ENCODE peak calls at places on chromosomes 3 and 15, in nine cellular contexts. G is fibroblast of lung, Y is bronchial epithelial cell, I is dorsolateral prefrontal cortex, J is cardiac muscle cell, O is ascending aorta, K is DND-41, A is lower lobe of right lung, E is right atrium auricular region. L is an unnamed sample.

GRCh38 chr15:27903405-27903804 is 195.7 kb downstream of the OCA2 start:
- DNase-seq in G (no peak), Y (no peak), I (no peak), J (no peak), O (no peak), K (no peak), A (no peak), E (no peak), L (no peak)

GRCh38 chr3:19147905-19148767 is at the start of gene KCNH8:
- DNase-seq in G (no peak), Y (no peak), I (peak; percentile 48), J (peak; percentile 56), O (no peak), K (peak; percentile 7), A (no peak), E (no peak), L (no peak)

GRCh38 chr3:114672692-114673447 is 379.0 kb downstream of the TIGIT start:
- DNase-seq in G (no peak), Y (no peak), I (no peak), J (no peak), O (no peak), K (no peak), A (no peak), E (no peak), L (no peak)

GRCh38 chr3:196108075-196108743 is 26.3 kb upstream of the TFRC start:
- DNase-seq in G (no peak), Y (peak; percentile 50), I (no peak), J (peak; percentile 14), O (no peak), K (no peak), A (no peak), E (no peak), L (no peak)

GRCh38 chr3:164459526-164460151 is 618.7 kb downstream of the SI start:
- DNase-seq in G (no peak), Y (no peak), I (no peak), J (no peak), O (no peak), K (no peak), A (no peak), E (no peak), L (no peak)

GRCh38 chr3:98602078-98602678 is 8.8 kb upstream of the CPOX start:
- DNase-seq in G (peak; percentile 83), Y (peak; percentile 67), I (no peak), J (peak; percentile 71), O (no peak), K (peak; percentile 64), A (no peak), E (no peak), L (peak; percentile 15)

GRCh38 chr15:29558261-29558660 is 264.0 kb downstream of the TJP1 start:
- DNase-seq in G (no peak), Y (no peak), I (no peak), J (no peak), O (no peak), K (no peak), A (no peak), E (no peak), L (no peak)

GRCh38 chr3:126511291-126511690 is 6.3 kb downstream of the UROC1 start:
- DNase-seq in G (no peak), Y (no peak), I (no peak), J (no peak), O (no peak), K (no peak), A (peak; percentile 10), E (no peak), L (no peak)

GRCh38 chr3:133538154-133538553 is 35.3 kb upstream of the CDV3 start:
- DNase-seq in G (no peak), Y (no peak), I (no peak), J (no peak), O (peak; percentile 2), K (no peak), A (no peak), E (no peak), L (no peak)

GRCh38 chr3:27554706-27555105 is 70.5 kb upstream of the SLC4A7 start:
- DNase-seq in G (no peak), Y (no peak), I (no peak), J (no peak), O (no peak), K (no peak), A (no peak), E (no peak), L (no peak)

GRCh38 chr3:133633439-133633838 is 28.3 kb downstream of the TOPBP1 start:
- DNase-seq in G (no peak), Y (no peak), I (no peak), J (no peak), O (no peak), K (no peak), A (no peak), E (no peak), L (no peak)

GRCh38 chr3:184181596-184181995 is 4.4 kb upstream of the ABCF3 start:
- DNase-seq in G (no peak), Y (no peak), I (no peak), J (no peak), O (no peak), K (no peak), A (no peak), E (no peak), L (no peak)

GRCh38 chr3:149600619-149601018 is 57.2 kb downstream of the WWTR1 start:
- DNase-seq in G (no peak), Y (no peak), I (no peak), J (no peak), O (no peak), K (no peak), A (no peak), E (no peak), L (peak; percentile 47)

GRCh38 chr15:75823860-75824613 is 19.2 kb upstream of the UBE2Q2 start:
- DNase-seq in G (no peak), Y (peak; percentile 35), I (no peak), J (no peak), O (no peak), K (no peak), A (no peak), E (no peak), L (no peak)

GRCh38 chr15:68343579-68344225 is 66.2 kb downstream of the FEM1B start:
- DNase-seq in G (no peak), Y (no peak), I (no peak), J (no peak), O (no peak), K (no peak), A (no peak), E (no peak), L (no peak)

GRCh38 chr15:56837281-56837680 is 81.2 kb upstream of the TCF12 start:
- DNase-seq in G (peak; percentile 11), Y (peak; percentile 8), I (no peak), J (no peak), O (no peak), K (no peak), A (no peak), E (no peak), L (no peak)

GRCh38 chr15:33215941-33216872 is 21.7 kb upstream of the FMN1 start:
- DNase-seq in G (peak; percentile 37), Y (peak; percentile 76), I (no peak), J (peak; percentile 50), O (no peak), K (no peak), A (no peak), E (no peak), L (no peak)

GRCh38 chr3:118000219-118000618 is 1034.4 kb downstream of the IGSF11 start:
- DNase-seq in G (peak; percentile 32), Y (no peak), I (no peak), J (no peak), O (no peak), K (no peak), A (no peak), E (no peak), L (no peak)

DNA sequence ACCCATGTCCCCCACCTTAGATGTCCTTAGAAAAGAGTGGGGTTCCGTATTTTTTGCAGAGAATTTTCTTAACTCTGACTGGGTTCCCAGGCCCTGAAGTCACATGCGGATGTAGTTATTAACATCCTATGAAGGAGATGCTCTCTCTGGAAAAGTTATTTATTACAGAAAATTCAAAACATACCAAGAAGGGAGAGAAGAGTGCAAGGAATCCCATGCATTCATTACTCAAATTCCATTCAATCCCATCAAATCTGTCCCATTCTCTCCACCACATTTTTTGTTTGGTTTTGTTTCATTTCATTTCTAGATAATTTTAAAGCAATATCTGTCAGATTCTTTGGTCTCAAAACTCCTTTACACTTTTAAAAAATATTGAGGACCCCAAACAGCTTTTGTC is 34.3 kb upstream of the ANKRD34C start:
- DNase-seq in G (no peak), Y (no peak), I (no peak), J (no peak), O (no peak), K (no peak), A (no peak), E (no peak), L (no peak)
- H3K27me3 ChIP-seq in G (no peaks in the 10 kb centered on the region), Y (no peaks in the 10 kb centered on the region), I (no peaks in the 10 kb centered on the region), J (no peaks in the 10 kb centered on the region), O (no peaks in the 10 kb centered on the region), K (peaks cover 4% of the 10 kb centered on the region), A (no peaks in the 10 kb centered on the region), E (no peaks in the 10 kb centered on the region), L (peaks cover 21% of the 10 kb centered on the region)

GRCh38 chr3:52373676-52374075 is 57.6 kb downstream of the DNAH1 start:
- DNase-seq in G (no peak), Y (no peak), I (no peak), J (no peak), O (no peak), K (no peak), A (no peak), E (no peak), L (no peak)
- H3K4me3 ChIP-seq in G (no peak overlapping the region), Y (no peak overlapping the region), I (no peak overlapping the region), J (no peak overlapping the region), O (no peak overlapping the region), K (no peak overlapping the region), A (no peak overlapping the region), E (no peak overlapping the region), L (no peak overlapping the region)

GRCh38 chr15:90957105-90957790 is 2.6 kb downstream of the RCCD1 start:
- DNase-seq in G (peak; percentile 31), Y (no peak), I (no peak), J (peak; percentile 54), O (no peak), K (no peak), A (no peak), E (no peak), L (no peak)

GRCh38 chr15:90956551-90957104 is 1.9 kb downstream of the RCCD1 start:
- DNase-seq in G (peak; percentile 71), Y (peak; percentile 41), I (peak; percentile 66), J (peak; percentile 85), O (peak; percentile 88), K (no peak), A (peak; percentile 84), E (no peak), L (no peak)

GRCh38 chr15:90954712-90955671 is at the start of gene RCCD1:
- DNase-seq in G (peak; percentile 94), Y (peak; percentile 89), I (peak; percentile 91), J (peak; percentile 95), O (peak; percentile 97), K (peak; percentile 92), A (peak; percentile 98), E (peak; percentile 98), L (peak; percentile 97)

GRCh38 chr15:90953947-90954711 is 555 bp upstream of the RCCD1 start:
- DNase-seq in G (no peak), Y (no peak), I (no peak), J (no peak), O (no peak), K (no peak), A (no peak), E (no peak), L (no peak)

GRCh38 chr15:90955911-90956310 is 1.2 kb downstream of the RCCD1 start:
- DNase-seq in G (no peak), Y (no peak), I (no peak), J (no peak), O (no peak), K (peak; percentile 26), A (no peak), E (no peak), L (no peak)
- H3K27me3 ChIP-seq in G (no peaks in the 10 kb centered on the region), Y (no peaks in the 10 kb centered on the region), I (no peaks in the 10 kb centered on the region), J (no peaks in the 10 kb centered on the region), O (no peaks in the 10 kb centered on the region), K (no peaks in the 10 kb centered on the region), A (no peaks in the 10 kb centered on the region), E (no peaks in the 10 kb centered on the region), L (no peaks in the 10 kb centered on the region)

GRCh38 chr15:84658080-84658787 is at the start of gene NMB:
- DNase-seq in G (peak; percentile 68), Y (peak; percentile 49), I (peak; percentile 39), J (peak; percentile 91), O (peak; percentile 90), K (peak; percentile 88), A (peak; percentile 89), E (peak; percentile 77), L (peak; percentile 42)
- H3K4me3 ChIP-seq in G (peak within 1 kb of the TSS; percentile 47), Y (peak within 1 kb of the TSS; percentile 47), I (peak within 1 kb of the TSS; percentile 65), J (peak within 1 kb of the TSS; percentile 20), O (peak within 1 kb of the TSS; percentile 69), K (peak within 1 kb of the TSS; percentile 61), A (peak within 1 kb of the TSS; percentile 68), E (peak within 1 kb of the TSS; percentile 73), L (no peak within 1 kb of the TSS)

L was measured in MG63.